ENCODE peak calls at places on chromosomes 6 and 20, in ten cellular contexts. U is dorsolateral prefrontal cortex; X is spleen; I is stomach; R is CD8-positive, alpha-beta memory T cell; G is psoas muscle; H is fibroblast of lung; A is AG04450; D is heart right ventricle; C is pancreas. W is an unnamed sample.

GRCh38 chr6:69155467-69155866 is 520.4 kb downstream of the ADGRB3 start:
- DNase-seq in U (no peak), X (no peak), I (no peak), R (no peak), G (no peak), H (peak; percentile 23), A (no peak), D (no peak), C (no peak), W (no peak)

GRCh38 chr6:25882066-25882496 is 8.0 kb upstream of the SLC17A3 start:
- DNase-seq in U (peak; percentile 31), X (peak; percentile 79), I (peak; percentile 48), R (peak; percentile 61), G (peak; percentile 50), H (no peak), A (no peak), D (peak; percentile 8), C (no peak), W (peak; percentile 13)

GRCh38 chr6:42363906-42364859 is 87.5 kb downstream of the TRERF1 start:
- DNase-seq in U (no peak), X (no peak), I (no peak), R (no peak), G (no peak), H (no peak), A (no peak), D (no peak), C (no peak), W (no peak)

GRCh38 chr6:125095501-125096301 is 57.9 kb upstream of the TPD52L1 start:
- DNase-seq in U (no peak), X (no peak), I (no peak), R (no peak), G (no peak), H (peak; percentile 85), A (peak; percentile 49), D (no peak), C (no peak), W (no peak)

GRCh38 chr6:41100871-41101287 is 28.1 kb downstream of the NFYA start:
- DNase-seq in U (no peak), X (peak; percentile 70), I (no peak), R (peak; percentile 46), G (no peak), H (no peak), A (no peak), D (no peak), C (no peak), W (peak; percentile 16)

GRCh38 chr6:134674562-134674961 is 275.3 kb downstream of the ALDH8A1 start:
- DNase-seq in U (no peak), X (no peak), I (no peak), R (no peak), G (no peak), H (no peak), A (no peak), D (no peak), C (no peak), W (no peak)

GRCh38 chr6:121879149-121879548 is 443.7 kb downstream of the GJA1 start:
- DNase-seq in U (no peak), X (no peak), I (no peak), R (no peak), G (no peak), H (peak; percentile 92), A (peak; percentile 63), D (no peak), C (no peak), W (no peak)

GRCh38 chr6:154292066-154292465 is 64.5 kb downstream of the IPCEF1 start:
- DNase-seq in U (no peak), X (no peak), I (no peak), R (no peak), G (no peak), H (peak; percentile 22), A (no peak), D (no peak), C (no peak), W (no peak)

GRCh38 chr20:45874576-45874975 is 6.5 kb upstream of the ZSWIM1 start:
- DNase-seq in U (no peak), X (peak; percentile 3), I (no peak), R (no peak), G (no peak), H (no peak), A (no peak), D (no peak), C (no peak), W (no peak)

GRCh38 chr6:44133003-44133931 is 5.9 kb downstream of the TMEM63B start:
- DNase-seq in U (peak; percentile 78), X (no peak), I (peak; percentile 64), R (no peak), G (peak; percentile 79), H (peak; percentile 39), A (no peak), D (peak; percentile 52), C (no peak), W (peak; percentile 55)

GRCh38 chr6:125598422-125598821 is 151.0 kb upstream of the HEY2 start:
- DNase-seq in U (no peak), X (no peak), I (no peak), R (no peak), G (peak; percentile 94), H (peak; percentile 69), A (peak; percentile 3), D (peak; percentile 28), C (no peak), W (peak; percentile 43)

GRCh38 chr6:121247386-121247785 is 86.9 kb downstream of the TBC1D32 start:
- DNase-seq in U (no peak), X (no peak), I (no peak), R (no peak), G (no peak), H (peak; percentile 46), A (no peak), D (no peak), C (no peak), W (no peak)

GRCh38 chr6:53734473-53735299 is 60.1 kb upstream of the LRRC1 start:
- DNase-seq in U (no peak), X (no peak), I (peak; percentile 60), R (no peak), G (no peak), H (peak; percentile 26), A (peak; percentile 30), D (peak; percentile 29), C (no peak), W (peak; percentile 21)

GRCh38 chr6:64012351-64013060 is 376.9 kb downstream of the PHF3 start:
- DNase-seq in U (no peak), X (no peak), I (no peak), R (no peak), G (no peak), H (peak; percentile 87), A (peak; percentile 55), D (no peak), C (no peak), W (no peak)

GRCh38 chr6:72836971-72837370 is 215.1 kb downstream of the KCNQ5 start:
- DNase-seq in U (no peak), X (no peak), I (no peak), R (no peak), G (no peak), H (no peak), A (no peak), D (no peak), C (no peak), W (no peak)

GRCh38 chr20:40254023-40254772 is 434.8 kb downstream of the MAFB start:
- DNase-seq in U (no peak), X (no peak), I (no peak), R (no peak), G (no peak), H (peak; percentile 17), A (no peak), D (no peak), C (no peak), W (no peak)

GRCh38 chr6:138161118-138161433 is 663 bp upstream of the ARFGEF3 start:
- DNase-seq in U (no peak), X (no peak), I (no peak), R (no peak), G (no peak), H (no peak), A (no peak), D (no peak), C (no peak), W (no peak)

GRCh38 chr6:132320007-132320406 is 81.3 kb downstream of the MOXD1 start:
- DNase-seq in U (no peak), X (no peak), I (no peak), R (no peak), G (no peak), H (peak; percentile 62), A (peak; percentile 24), D (no peak), C (no peak), W (no peak)

DNA sequence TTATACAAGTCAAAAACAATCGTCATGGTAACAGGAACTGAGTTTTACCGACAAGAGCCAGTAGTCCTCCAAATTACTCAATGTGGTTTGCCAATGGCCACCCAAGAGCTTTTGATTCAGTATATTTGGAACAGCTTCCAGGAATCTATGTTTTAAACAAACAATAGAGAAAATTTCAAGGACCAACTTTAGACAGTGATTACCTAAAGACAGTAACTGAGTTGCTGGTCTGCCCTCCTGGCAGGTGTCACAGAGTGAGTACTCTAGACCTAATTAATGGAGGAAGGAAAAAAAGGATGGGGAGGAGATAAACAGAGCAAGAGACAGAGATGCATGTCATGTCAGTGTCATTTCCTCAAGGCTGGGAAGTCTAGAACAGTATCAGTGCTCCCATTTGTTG is 361.3 kb upstream of the BTBD3 start:
- DNase-seq in U (no peak), X (no peak), I (no peak), R (no peak), G (no peak), H (no peak), A (no peak), D (no peak), C (no peak), W (no peak)
- H3K27me3 ChIP-seq in U (no peaks in the 10 kb centered on the region), X (no peaks in the 10 kb centered on the region), I (no peaks in the 10 kb centered on the region), R (no peaks in the 10 kb centered on the region), G (no peaks in the 10 kb centered on the region), H (no peaks in the 10 kb centered on the region), A (no peaks in the 10 kb centered on the region), D (no peaks in the 10 kb centered on the region), C (no peaks in the 10 kb centered on the region), W (peaks cover 13% of the 10 kb centered on the region)

DNA sequence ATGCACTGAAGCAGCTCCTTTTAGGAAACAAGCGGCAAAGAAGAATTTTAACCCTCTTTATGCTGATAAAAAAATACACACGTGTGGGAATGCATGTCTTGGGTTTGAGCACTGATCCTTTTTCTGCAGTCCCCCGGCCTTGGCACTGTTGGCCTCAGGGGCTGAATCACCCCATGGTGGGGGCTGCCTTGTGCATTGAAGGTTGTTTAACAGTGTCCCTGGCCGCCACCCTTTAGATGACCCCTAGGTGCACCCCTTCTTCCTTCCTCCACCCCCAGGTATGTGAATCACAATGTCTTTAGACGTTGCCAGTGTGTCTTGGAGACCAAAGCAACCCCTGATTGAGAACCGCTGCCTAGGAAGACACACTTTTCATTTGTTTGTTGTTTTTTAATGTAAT is 190.7 kb downstream of the CDH4 start:
- DNase-seq in U (no peak), X (no peak), I (no peak), R (no peak), G (no peak), H (no peak), A (no peak), D (no peak), C (no peak), W (no peak)
- H3K27me3 ChIP-seq in U (no peaks in the 10 kb centered on the region), X (no peaks in the 10 kb centered on the region), I (peaks cover 15% of the 10 kb centered on the region), R (no peaks in the 10 kb centered on the region), G (peaks cover 5% of the 10 kb centered on the region), H (no peaks in the 10 kb centered on the region), A (no peaks in the 10 kb centered on the region), D (peaks cover 3% of the 10 kb centered on the region), C (peaks cover 3% of the 10 kb centered on the region), W (peaks cover 80% of the 10 kb centered on the region)

GRCh38 chr20:63077705-63078104 is 70.9 kb upstream of the BHLHE23 start:
- DNase-seq in U (no peak), X (no peak), I (no peak), R (no peak), G (no peak), H (no peak), A (no peak), D (no peak), C (no peak), W (no peak)
- H3K27me3 ChIP-seq in U (peaks cover 15% of the 10 kb centered on the region), X (peaks cover 76% of the 10 kb centered on the region), I (peaks cover 71% of the 10 kb centered on the region), R (no peaks in the 10 kb centered on the region), G (peaks cover 60% of the 10 kb centered on the region), H (no peaks in the 10 kb centered on the region), A (peaks cover 12% of the 10 kb centered on the region), D (peaks cover 26% of the 10 kb centered on the region), C (peaks cover 12% of the 10 kb centered on the region), W (peaks cover 74% of the 10 kb centered on the region)

GRCh38 chr6:2551705-2552104 is 199.0 kb downstream of the MYLK4 start:
- DNase-seq in U (no peak), X (no peak), I (no peak), R (no peak), G (no peak), H (no peak), A (no peak), D (no peak), C (no peak), W (no peak)
- H3K27me3 ChIP-seq in U (peaks cover 2% of the 10 kb centered on the region), X (peaks cover 9% of the 10 kb centered on the region), I (no peaks in the 10 kb centered on the region), R (peaks cover 3% of the 10 kb centered on the region), G (no peaks in the 10 kb centered on the region), H (no peaks in the 10 kb centered on the region), A (peaks cover 9% of the 10 kb centered on the region), D (no peaks in the 10 kb centered on the region), C (no peaks in the 10 kb centered on the region), W (no peaks in the 10 kb centered on the region)

W was measured in left ventricle myocardium inferior.